ENCODE peak calls at places on chromosomes 5 and 9, in ten cellular contexts. D is transverse colon, B is A549, Y is ovary, G is GM12878, H is upper lobe of left lung, P is SK-N-SH, E is sigmoid colon, W is K562, F is esophagus muscularis mucosa. I is an unnamed sample.

GRCh38 chr9:108534741-108535140 is 321.0 kb downstream of the ACTL7B start:
- DNase-seq in Y (no peak), G (no peak), F (no peak), H (no peak), B (no peak), E (no peak), W (no peak), P (no peak), D (no peak), I (no peak)

GRCh38 chr9:86766912-86767311 is 180.4 kb downstream of the GAS1 start:
- DNase-seq in G (no peak), Y (no peak), P (no peak), E (no peak), F (peak; percentile 70), H (no peak), D (peak; percentile 11), B (no peak), W (no peak), I (no peak)

GRCh38 chr5:132785355-132785754 is 8.3 kb upstream of the SEPTIN8 start:
- DNase-seq in E (no peak), Y (no peak), D (no peak), G (no peak), B (no peak), F (no peak), P (no peak), W (no peak), H (no peak), I (no peak)

GRCh38 chr5:142608094-142608493 is 77.8 kb downstream of the FGF1 start:
- DNase-seq in E (no peak), Y (no peak), P (no peak), B (no peak), D (no peak), H (no peak), W (no peak), G (no peak), F (no peak), I (no peak)

GRCh38 chr5:108303086-108303485 is 78.8 kb downstream of the FBXL17 start:
- DNase-seq in B (no peak), H (no peak), P (no peak), F (no peak), G (no peak), W (no peak), Y (no peak), E (no peak), D (no peak), I (no peak)

GRCh38 chr5:147479949-147480348 is 29.9 kb downstream of the DPYSL3 start:
- DNase-seq in D (no peak), G (no peak), Y (no peak), W (no peak), E (no peak), F (peak; percentile 82), H (no peak), P (no peak), B (no peak), I (no peak)

GRCh38 chr5:137036630-137037029 is 462.5 kb downstream of the SPOCK1 start:
- DNase-seq in Y (no peak), P (no peak), G (no peak), B (no peak), W (no peak), E (no peak), D (no peak), F (no peak), H (no peak), I (no peak)

GRCh38 chr9:90966475-90967150 is 165.0 kb downstream of the SYK start:
- DNase-seq in G (no peak), Y (no peak), E (no peak), W (no peak), F (no peak), D (no peak), B (no peak), P (no peak), H (peak; percentile 43), I (no peak)

DNA sequence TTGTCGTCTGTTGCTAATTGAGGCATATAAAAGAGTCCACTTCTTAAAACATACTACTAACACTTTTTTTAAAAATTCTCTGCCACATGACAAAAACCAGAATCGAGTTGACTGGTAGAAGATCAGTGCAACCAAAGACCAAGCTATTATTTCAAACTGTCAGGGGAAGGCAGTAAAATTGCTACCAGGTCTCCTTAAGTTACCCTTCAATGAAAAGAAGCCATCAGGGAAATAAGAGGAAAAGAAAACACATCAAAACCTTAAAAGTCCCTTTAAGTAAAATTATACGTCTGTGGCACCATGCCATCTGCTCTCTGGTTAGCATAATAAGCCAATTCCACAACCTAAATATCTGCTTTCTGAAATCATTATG is 9.6 kb downstream of the ZNF608 start:
- DNase-seq in F (no peak), P (no peak), Y (no peak), G (no peak), W (no peak), H (no peak), E (no peak), D (no peak), B (no peak), I (no peak)
- H3K4me1 ChIP-seq in F (peaks cover 100% of the 10 kb centered on the region), P (peaks cover 50% of the 10 kb centered on the region), Y (peaks cover 2% of the 10 kb centered on the region), G (peaks cover 3% of the 10 kb centered on the region), W (no peaks in the 10 kb centered on the region), H (peaks cover 48% of the 10 kb centered on the region), E (peaks cover 80% of the 10 kb centered on the region), D (peaks cover 62% of the 10 kb centered on the region), B (peaks cover 9% of the 10 kb centered on the region), I (no peaks in the 10 kb centered on the region)

GRCh38 chr9:88803551-88804288 is 187.5 kb upstream of the S1PR3 start:
- DNase-seq in H (no peak), F (no peak), D (no peak), Y (no peak), W (peak; percentile 37), E (no peak), B (no peak), P (peak; percentile 64), G (no peak), I (no peak)

GRCh38 chr9:88804289-88804596 is 187.0 kb upstream of the S1PR3 start:
- DNase-seq in Y (no peak), H (no peak), G (no peak), D (no peak), F (no peak), P (no peak), W (no peak), B (no peak), E (no peak), I (no peak)

GRCh38 chr9:88807426-88807825 is 183.8 kb upstream of the S1PR3 start:
- DNase-seq in E (no peak), Y (no peak), D (no peak), W (no peak), F (no peak), B (no peak), H (peak; percentile 17), G (no peak), P (no peak), I (no peak)

GRCh38 chr9:88808019-88808656 is 183.1 kb upstream of the S1PR3 start:
- DNase-seq in W (no peak), E (no peak), P (peak; percentile 69), H (no peak), G (no peak), F (no peak), B (no peak), D (no peak), Y (no peak), I (no peak)

GRCh38 chr9:88805217-88805943 is 185.9 kb upstream of the S1PR3 start:
- DNase-seq in D (no peak), P (no peak), F (no peak), Y (no peak), E (no peak), B (no peak), H (no peak), W (no peak), G (no peak), I (no peak)
- TF ChIP-seq EP300 in D (no peak), P (no peak), F (no peak), Y (no peak), E (no peak), B (no peak), H (no peak), W (no peak), G (no peak), I (no peak)

GRCh38 chr9:6669881-6670280 is 24.4 kb upstream of the GLDC start:
- DNase-seq in E (no peak), B (no peak), D (no peak), F (no peak), Y (no peak), G (no peak), H (no peak), P (no peak), W (no peak), I (no peak)

GRCh38 chr9:6673326-6674025 is 27.9 kb upstream of the GLDC start:
- DNase-seq in Y (no peak), B (no peak), F (no peak), E (no peak), W (no peak), P (no peak), G (no peak), D (no peak), H (no peak), I (no peak)

GRCh38 chr9:6671416-6671815 is 25.9 kb upstream of the GLDC start:
- DNase-seq in G (no peak), W (no peak), D (no peak), Y (no peak), E (no peak), P (no peak), F (no peak), B (no peak), H (no peak), I (no peak)

GRCh38 chr9:6675268-6675667 is 29.7 kb upstream of the GLDC start:
- DNase-seq in B (no peak), G (no peak), P (no peak), W (no peak), E (no peak), F (no peak), H (no peak), Y (no peak), D (no peak), I (no peak)

DNA sequence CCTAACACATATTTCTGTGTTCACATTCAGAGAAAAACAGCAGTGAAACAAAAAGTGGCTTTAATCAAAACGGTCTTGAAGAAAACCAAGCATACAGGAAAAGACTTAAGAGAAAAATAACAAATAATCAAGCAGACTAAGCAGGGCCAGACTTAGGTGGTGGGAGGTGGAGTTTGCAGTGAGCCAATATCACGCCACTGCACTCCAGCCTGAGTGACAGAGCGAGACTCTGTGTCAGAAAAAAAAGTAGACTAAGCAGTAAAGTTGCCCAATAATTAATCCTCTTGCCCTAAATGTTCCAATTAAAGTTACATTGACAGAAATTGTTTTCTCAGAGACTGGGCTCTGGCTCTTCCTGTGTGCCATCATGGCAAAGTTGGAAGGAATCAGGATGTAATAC is 26.6 kb upstream of the GLDC start:
- DNase-seq in W (no peak), G (no peak), E (no peak), D (no peak), P (no peak), Y (no peak), F (no peak), B (no peak), H (no peak), I (no peak)
- H3K4me1 ChIP-seq in W (no peaks in the 10 kb centered on the region), G (peaks cover 9% of the 10 kb centered on the region), E (no peaks in the 10 kb centered on the region), D (no peaks in the 10 kb centered on the region), P (no peaks in the 10 kb centered on the region), Y (no peaks in the 10 kb centered on the region), F (no peaks in the 10 kb centered on the region), B (peaks cover 15% of the 10 kb centered on the region), H (no peaks in the 10 kb centered on the region), I (no peaks in the 10 kb centered on the region)

DNA sequence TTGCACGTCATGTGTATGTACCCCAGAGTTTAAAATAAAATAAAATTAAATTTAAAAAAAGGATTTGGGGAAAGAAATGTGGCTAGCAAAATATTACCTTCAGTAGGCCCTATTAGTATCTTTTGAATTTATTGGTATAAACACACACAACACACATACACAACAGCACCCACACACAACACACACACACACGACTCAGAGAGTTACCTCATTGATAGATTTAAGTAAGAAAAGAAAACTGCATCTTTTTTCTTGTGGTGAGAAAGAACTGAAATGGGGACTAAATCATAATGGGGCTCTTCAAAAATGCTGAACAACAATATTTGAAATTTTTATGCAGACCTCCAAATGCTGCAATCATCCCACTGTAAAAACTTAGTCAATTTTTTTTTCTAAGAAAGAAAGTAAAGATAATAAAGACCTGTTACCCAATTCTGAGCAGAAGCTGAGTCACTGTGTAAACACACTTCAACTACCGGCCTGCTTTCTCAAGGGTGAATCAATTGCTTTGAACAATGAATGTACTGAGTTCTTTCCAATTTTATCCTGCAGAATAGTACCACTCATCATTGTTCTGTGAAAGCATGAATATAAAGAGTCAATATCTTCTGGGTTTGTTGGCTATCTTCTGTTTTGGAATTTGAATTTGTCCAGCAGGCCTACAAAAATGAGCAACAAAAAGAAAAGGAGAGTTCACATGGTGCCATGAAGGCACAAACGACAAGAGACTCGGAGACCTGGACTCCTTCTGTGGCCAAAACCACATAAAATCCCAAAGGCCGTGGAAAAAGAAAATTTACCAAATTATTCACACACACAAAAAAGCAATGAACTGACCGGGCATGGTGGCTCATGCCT is 57.9 kb upstream of the CCNG1 start:
- DNase-seq in B (peak; percentile 56), W (peak; percentile 51), F (no peak), D (no peak), G (no peak), H (no peak), Y (no peak), E (no peak), P (no peak), I (no peak)
- TF ChIP-seq EP300 in B (no peak), W (peak; percentile 85), F (no peak), D (no peak), G (no peak), H (no peak), Y (no peak), E (no peak), P (no peak), I (no peak)

I was measured in tibial nerve.